ENCODE peak calls at places on chromosomes 16 and 17, in nine cellular contexts. One of them, this sample, is unnamed.

GRCh38 chr16:1863681-1864460 is 8.1 kb downstream of the MEIOB start:
- DNase-seq in transverse colon: no peak
- DNase-seq in pancreas: peak; percentile 37
- DNase-seq in GM13977: no peak
- DNase-seq in uterus: no peak
- DNase-seq in prostate gland: no peak
- DNase-seq in brain microvascular endothelial cell: no peak
- DNase-seq in lower leg skin: no peak
- DNase-seq in thoracic aorta: no peak
- DNase-seq in this sample: peak; percentile 7

GRCh38 chr17:42779942-42780815 is at the start of gene WNK4:
- DNase-seq in pancreas: no peak
- DNase-seq in thoracic aorta: no peak
- DNase-seq in uterus: no peak
- DNase-seq in lower leg skin: peak; percentile 82
- DNase-seq in prostate gland: peak; percentile 46
- DNase-seq in GM13977: peak; percentile 65
- DNase-seq in brain microvascular endothelial cell: no peak
- DNase-seq in transverse colon: peak; percentile 77
- DNase-seq in this sample: no peak

GRCh38 chr16:81237282-81237681 is 1.2 kb upstream of the BCO1 start:
- DNase-seq in thoracic aorta: no peak
- DNase-seq in pancreas: peak; percentile 66
- DNase-seq in uterus: peak; percentile 62
- DNase-seq in lower leg skin: no peak
- DNase-seq in prostate gland: peak; percentile 93
- DNase-seq in GM13977: no peak
- DNase-seq in transverse colon: peak; percentile 64
- DNase-seq in brain microvascular endothelial cell: no peak
- DNase-seq in this sample: no peak

GRCh38 chr17:7750321-7750821 is 32.8 kb downstream of the DNAH2 start:
- DNase-seq in transverse colon: no peak
- DNase-seq in prostate gland: no peak
- DNase-seq in GM13977: no peak
- DNase-seq in brain microvascular endothelial cell: peak; percentile 48
- DNase-seq in lower leg skin: no peak
- DNase-seq in thoracic aorta: no peak
- DNase-seq in pancreas: no peak
- DNase-seq in uterus: no peak
- DNase-seq in this sample: peak; percentile 16

GRCh38 chr17:72368191-72368590 is 247.4 kb downstream of the SOX9 start:
- DNase-seq in uterus: no peak
- DNase-seq in thoracic aorta: no peak
- DNase-seq in transverse colon: no peak
- DNase-seq in prostate gland: no peak
- DNase-seq in lower leg skin: no peak
- DNase-seq in pancreas: no peak
- DNase-seq in GM13977: no peak
- DNase-seq in brain microvascular endothelial cell: no peak
- DNase-seq in this sample: no peak

GRCh38 chr17:82241183-82241925 is 12.5 kb downstream of the SLC16A3 start:
- DNase-seq in lower leg skin: peak; percentile 95
- DNase-seq in prostate gland: peak; percentile 66
- DNase-seq in pancreas: peak; percentile 56
- DNase-seq in brain microvascular endothelial cell: no peak
- DNase-seq in uterus: peak; percentile 73
- DNase-seq in transverse colon: peak; percentile 68
- DNase-seq in GM13977: no peak
- DNase-seq in thoracic aorta: peak; percentile 70
- DNase-seq in this sample: no peak

GRCh38 chr17:44916059-44916780 is 920 bp upstream of the GFAP start:
- DNase-seq in prostate gland: no peak
- DNase-seq in GM13977: no peak
- DNase-seq in lower leg skin: peak; percentile 84
- DNase-seq in brain microvascular endothelial cell: no peak
- DNase-seq in pancreas: no peak
- DNase-seq in uterus: no peak
- DNase-seq in transverse colon: no peak
- DNase-seq in thoracic aorta: no peak
- DNase-seq in this sample: no peak

GRCh38 chr17:82213251-82214011 is 789 bp upstream of the CCDC57 start:
- DNase-seq in lower leg skin: no peak
- DNase-seq in transverse colon: peak; percentile 43
- DNase-seq in brain microvascular endothelial cell: peak; percentile 80
- DNase-seq in GM13977: peak; percentile 77
- DNase-seq in thoracic aorta: no peak
- DNase-seq in uterus: peak; percentile 66
- DNase-seq in pancreas: peak; percentile 43
- DNase-seq in prostate gland: no peak
- DNase-seq in this sample: no peak

GRCh38 chr16:740764-741505 is at the start of gene CIAO3:
- DNase-seq in thoracic aorta: peak; percentile 22
- DNase-seq in pancreas: peak; percentile 92
- DNase-seq in uterus: peak; percentile 86
- DNase-seq in prostate gland: peak; percentile 78
- DNase-seq in lower leg skin: peak; percentile 97
- DNase-seq in transverse colon: peak; percentile 91
- DNase-seq in GM13977: peak; percentile 98
- DNase-seq in brain microvascular endothelial cell: peak; percentile 78
- DNase-seq in this sample: peak; percentile 69

GRCh38 chr17:30782206-30782605 is 42.3 kb downstream of the CRLF3 start:
- DNase-seq in lower leg skin: no peak
- DNase-seq in brain microvascular endothelial cell: no peak
- DNase-seq in prostate gland: no peak
- DNase-seq in thoracic aorta: no peak
- DNase-seq in transverse colon: no peak
- DNase-seq in uterus: no peak
- DNase-seq in pancreas: no peak
- DNase-seq in GM13977: no peak
- DNase-seq in this sample: no peak

GRCh38 chr16:1871974-1872635 is at the start of gene MEIOB:
- DNase-seq in GM13977: no peak
- DNase-seq in brain microvascular endothelial cell: peak; percentile 2
- DNase-seq in lower leg skin: peak; percentile 82
- DNase-seq in transverse colon: peak; percentile 30
- DNase-seq in pancreas: peak; percentile 35
- DNase-seq in prostate gland: no peak
- DNase-seq in thoracic aorta: no peak
- DNase-seq in uterus: no peak
- DNase-seq in this sample: no peak

GRCh38 chr17:15213381-15214087 is 51.6 kb downstream of the PMP22 start:
- DNase-seq in uterus: no peak
- DNase-seq in transverse colon: no peak
- DNase-seq in GM13977: no peak
- DNase-seq in prostate gland: no peak
- DNase-seq in brain microvascular endothelial cell: peak; percentile 26
- DNase-seq in thoracic aorta: no peak
- DNase-seq in lower leg skin: no peak
- DNase-seq in pancreas: no peak
- DNase-seq in this sample: peak; percentile 24

GRCh38 chr16:82240111-82240510 is 70.1 kb upstream of the MPHOSPH6 start:
- DNase-seq in thoracic aorta: no peak
- DNase-seq in pancreas: no peak
- DNase-seq in transverse colon: no peak
- DNase-seq in lower leg skin: no peak
- DNase-seq in uterus: no peak
- DNase-seq in prostate gland: no peak
- DNase-seq in brain microvascular endothelial cell: peak; percentile 8
- DNase-seq in GM13977: no peak
- DNase-seq in this sample: no peak

GRCh38 chr17:79065105-79065670 is 9.4 kb upstream of the ENGASE start:
- DNase-seq in transverse colon: peak; percentile 75
- DNase-seq in thoracic aorta: no peak
- DNase-seq in lower leg skin: no peak
- DNase-seq in brain microvascular endothelial cell: peak; percentile 30
- DNase-seq in prostate gland: peak; percentile 49
- DNase-seq in pancreas: no peak
- DNase-seq in GM13977: no peak
- DNase-seq in uterus: no peak
- DNase-seq in this sample: no peak
- TF ChIP-seq CTCF in transverse colon: peak; percentile 82
- TF ChIP-seq CTCF in thoracic aorta: peak; percentile 47
- TF ChIP-seq CTCF in lower leg skin: peak; percentile 52
- TF ChIP-seq CTCF in brain microvascular endothelial cell: peak; percentile 69
- TF ChIP-seq CTCF in prostate gland: no peak
- TF ChIP-seq CTCF in pancreas: no peak
- TF ChIP-seq CTCF in GM13977: peak; percentile 59
- TF ChIP-seq CTCF in uterus: peak; percentile 25
- TF ChIP-seq CTCF in this sample: peak; percentile 39

GRCh38 chr16:87653234-87653633 is 50.9 kb downstream of the JPH3 start:
- DNase-seq in transverse colon: no peak
- DNase-seq in brain microvascular endothelial cell: no peak
- DNase-seq in thoracic aorta: no peak
- DNase-seq in lower leg skin: no peak
- DNase-seq in uterus: no peak
- DNase-seq in prostate gland: no peak
- DNase-seq in pancreas: no peak
- DNase-seq in GM13977: no peak
- DNase-seq in this sample: no peak
- TF ChIP-seq CTCF in transverse colon: peak; percentile 15
- TF ChIP-seq CTCF in brain microvascular endothelial cell: peak; percentile 64
- TF ChIP-seq CTCF in thoracic aorta: no peak
- TF ChIP-seq CTCF in lower leg skin: no peak
- TF ChIP-seq CTCF in uterus: no peak
- TF ChIP-seq CTCF in prostate gland: no peak
- TF ChIP-seq CTCF in pancreas: no peak
- TF ChIP-seq CTCF in GM13977: peak; percentile 29
- TF ChIP-seq CTCF in this sample: peak; percentile 25

DNA sequence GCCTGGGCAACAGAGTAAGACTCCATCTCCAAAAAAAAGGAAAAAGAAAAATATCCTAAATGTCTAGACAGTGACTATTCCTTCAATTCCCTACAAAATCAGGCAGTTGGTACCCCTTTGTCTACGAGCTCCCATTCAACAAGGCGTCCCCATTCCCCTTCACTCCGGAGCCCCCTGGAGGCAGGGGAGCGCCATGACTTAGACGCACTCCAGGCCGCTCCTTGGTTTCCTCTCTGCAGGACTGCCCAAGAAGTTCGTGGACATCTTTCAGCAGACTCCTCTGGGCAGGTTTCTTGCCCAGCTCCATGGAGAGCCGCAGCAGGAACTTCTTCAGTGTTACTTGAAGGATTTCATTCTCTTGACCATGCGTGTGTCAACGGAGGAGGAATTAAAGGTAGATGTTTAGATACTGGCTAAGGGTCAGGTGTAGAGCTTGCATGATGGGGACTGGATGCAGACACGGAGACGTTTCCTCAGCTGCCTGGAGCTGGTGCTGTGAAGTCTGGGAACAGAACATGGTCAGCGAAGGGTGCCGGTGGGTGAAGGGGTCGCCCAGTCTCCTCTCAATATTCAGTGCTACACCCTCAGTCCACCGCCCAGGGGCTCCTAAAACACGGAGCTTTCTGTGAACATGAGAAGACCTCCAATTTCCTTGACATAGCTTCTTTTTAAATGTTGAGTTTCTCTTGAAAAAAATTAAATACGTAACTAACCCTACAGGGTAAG is 53.3 kb upstream of the ENDOV start:
- DNase-seq in pancreas: no peak
- DNase-seq in transverse colon: no peak
- DNase-seq in uterus: no peak
- DNase-seq in prostate gland: no peak
- DNase-seq in lower leg skin: no peak
- DNase-seq in brain microvascular endothelial cell: no peak
- DNase-seq in thoracic aorta: no peak
- DNase-seq in GM13977: no peak
- DNase-seq in this sample: no peak
- TF ChIP-seq CTCF in pancreas: no peak
- TF ChIP-seq CTCF in transverse colon: peak; percentile 17
- TF ChIP-seq CTCF in uterus: no peak
- TF ChIP-seq CTCF in prostate gland: no peak
- TF ChIP-seq CTCF in lower leg skin: no peak
- TF ChIP-seq CTCF in brain microvascular endothelial cell: peak; percentile 64
- TF ChIP-seq CTCF in thoracic aorta: peak; percentile 12
- TF ChIP-seq CTCF in GM13977: peak; percentile 33
- TF ChIP-seq CTCF in this sample: peak; percentile 20

DNA sequence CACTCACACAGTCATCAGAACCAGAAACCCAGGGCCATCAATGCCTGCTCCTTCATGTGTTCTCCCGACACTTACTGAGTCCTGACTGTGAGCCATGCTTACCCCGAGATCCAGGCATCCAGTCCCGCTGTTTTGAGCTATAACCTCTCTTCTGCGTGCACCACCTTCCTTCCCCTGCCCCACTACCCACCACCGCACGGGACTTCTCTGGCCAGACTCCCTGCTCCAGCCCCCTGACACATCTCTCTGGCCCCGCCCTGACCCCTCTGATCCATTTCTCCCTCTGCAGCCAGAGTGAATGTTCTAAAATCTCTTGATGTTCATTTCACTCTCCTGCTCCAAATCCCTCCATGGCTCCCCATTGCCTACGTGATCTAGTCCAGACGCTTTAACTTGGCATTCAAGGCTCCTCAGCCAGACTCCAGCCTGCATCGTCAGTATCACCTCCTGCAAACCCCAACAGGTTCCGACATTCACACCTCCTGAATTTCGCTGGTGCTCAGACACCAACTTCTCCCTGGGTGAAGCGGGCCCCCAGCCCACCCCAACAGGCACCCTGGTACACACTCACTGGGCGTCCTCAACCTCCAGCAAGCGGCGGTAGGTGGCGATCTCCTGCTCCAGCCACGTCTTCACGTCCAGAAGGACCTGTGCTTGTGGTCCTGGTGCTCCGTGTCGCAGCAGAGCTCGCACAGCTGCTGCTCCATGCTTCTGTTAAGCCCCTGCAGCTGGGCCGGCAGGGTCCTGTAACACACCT is 3.1 kb upstream of the KRT17 start:
- DNase-seq in thoracic aorta: no peak
- DNase-seq in transverse colon: no peak
- DNase-seq in GM13977: no peak
- DNase-seq in uterus: no peak
- DNase-seq in brain microvascular endothelial cell: no peak
- DNase-seq in prostate gland: no peak
- DNase-seq in pancreas: no peak
- DNase-seq in lower leg skin: no peak
- DNase-seq in this sample: no peak
- TF ChIP-seq CTCF in thoracic aorta: no peak
- TF ChIP-seq CTCF in transverse colon: no peak
- TF ChIP-seq CTCF in GM13977: no peak
- TF ChIP-seq CTCF in uterus: no peak
- TF ChIP-seq CTCF in brain microvascular endothelial cell: no peak
- TF ChIP-seq CTCF in prostate gland: no peak
- TF ChIP-seq CTCF in pancreas: no peak
- TF ChIP-seq CTCF in lower leg skin: no peak
- TF ChIP-seq CTCF in this sample: no peak

GRCh38 chr16:11515540-11516430 is 70.9 kb downstream of the LITAF start:
- DNase-seq in prostate gland: no peak
- DNase-seq in thoracic aorta: no peak
- DNase-seq in brain microvascular endothelial cell: no peak
- DNase-seq in GM13977: no peak
- DNase-seq in uterus: no peak
- DNase-seq in transverse colon: no peak
- DNase-seq in pancreas: no peak
- DNase-seq in lower leg skin: no peak
- DNase-seq in this sample: no peak
- TF ChIP-seq CTCF in prostate gland: no peak
- TF ChIP-seq CTCF in thoracic aorta: no peak
- TF ChIP-seq CTCF in brain microvascular endothelial cell: no peak
- TF ChIP-seq CTCF in GM13977: no peak
- TF ChIP-seq CTCF in uterus: no peak
- TF ChIP-seq CTCF in transverse colon: no peak
- TF ChIP-seq CTCF in pancreas: no peak
- TF ChIP-seq CTCF in lower leg skin: no peak
- TF ChIP-seq CTCF in this sample: no peak

This sample was measured in AG09319.